ENCODE peak calls at places on chromosomes 6 and 20, in ten cellular contexts. One of them, this sample, is unnamed.

GRCh38 chr6:91754691-91755090 is 1167.8 kb upstream of the MAP3K7 start:
- DNase-seq in progenitor cell of endocrine pancreas: no peak
- DNase-seq in dermis microvascular lymphatic vessel endothelial cell: no peak
- DNase-seq in dorsolateral prefrontal cortex: no peak
- DNase-seq in SW 1271: no peak
- DNase-seq in chondrocyte: no peak
- DNase-seq in T47D: no peak
- DNase-seq in activated CD8-positive, alpha-beta memory T cell treated with anti-CD3 and anti-CD28 coated beads, Interleukin-2, amount 10 ng/mL, durations not matched to agents 7 days and 5 days: no peak
- DNase-seq in GM12878: no peak
- DNase-seq in psoas muscle: no peak
- DNase-seq in this sample: no peak

GRCh38 chr6:38239719-38240451 is 399.8 kb downstream of the BTBD9 start:
- DNase-seq in progenitor cell of endocrine pancreas: no peak
- DNase-seq in SW 1271: no peak
- DNase-seq in GM12878: no peak
- DNase-seq in psoas muscle: no peak
- DNase-seq in dorsolateral prefrontal cortex: no peak
- DNase-seq in T47D: no peak
- DNase-seq in activated CD8-positive, alpha-beta memory T cell treated with anti-CD3 and anti-CD28 coated beads, Interleukin-2, amount 10 ng/mL, durations not matched to agents 7 days and 5 days: no peak
- DNase-seq in chondrocyte: no peak
- DNase-seq in dermis microvascular lymphatic vessel endothelial cell: peak
- DNase-seq in this sample: no peak

GRCh38 chr6:144820270-144820669 is 535.1 kb downstream of the UTRN start:
- DNase-seq in dermis microvascular lymphatic vessel endothelial cell: no peak
- DNase-seq in dorsolateral prefrontal cortex: no peak
- DNase-seq in progenitor cell of endocrine pancreas: no peak
- DNase-seq in T47D: no peak
- DNase-seq in psoas muscle: no peak
- DNase-seq in chondrocyte: no peak
- DNase-seq in activated CD8-positive, alpha-beta memory T cell treated with anti-CD3 and anti-CD28 coated beads, Interleukin-2, amount 10 ng/mL, durations not matched to agents 7 days and 5 days: no peak
- DNase-seq in SW 1271: no peak
- DNase-seq in GM12878: no peak
- DNase-seq in this sample: no peak

GRCh38 chr20:11849976-11850670 is 67.6 kb upstream of the BTBD3 start:
- DNase-seq in GM12878: no peak
- DNase-seq in psoas muscle: peak
- DNase-seq in SW 1271: no peak
- DNase-seq in T47D: no peak
- DNase-seq in progenitor cell of endocrine pancreas: no peak
- DNase-seq in chondrocyte: no peak
- DNase-seq in dermis microvascular lymphatic vessel endothelial cell: no peak
- DNase-seq in dorsolateral prefrontal cortex: no peak
- DNase-seq in activated CD8-positive, alpha-beta memory T cell treated with anti-CD3 and anti-CD28 coated beads, Interleukin-2, amount 10 ng/mL, durations not matched to agents 7 days and 5 days: no peak
- DNase-seq in this sample: no peak

GRCh38 chr20:35991142-35991771 is 22.9 kb downstream of the CNBD2 start:
- DNase-seq in GM12878: no peak
- DNase-seq in dorsolateral prefrontal cortex: no peak
- DNase-seq in SW 1271: no peak
- DNase-seq in activated CD8-positive, alpha-beta memory T cell treated with anti-CD3 and anti-CD28 coated beads, Interleukin-2, amount 10 ng/mL, durations not matched to agents 7 days and 5 days: no peak
- DNase-seq in progenitor cell of endocrine pancreas: no peak
- DNase-seq in chondrocyte: no peak
- DNase-seq in dermis microvascular lymphatic vessel endothelial cell: peak
- DNase-seq in psoas muscle: no peak
- DNase-seq in T47D: peak
- DNase-seq in this sample: peak

GRCh38 chr20:16106191-16106849 is 466.9 kb downstream of the KIF16B start:
- DNase-seq in chondrocyte: no peak
- DNase-seq in progenitor cell of endocrine pancreas: no peak
- DNase-seq in psoas muscle: no peak
- DNase-seq in GM12878: no peak
- DNase-seq in T47D: no peak
- DNase-seq in activated CD8-positive, alpha-beta memory T cell treated with anti-CD3 and anti-CD28 coated beads, Interleukin-2, amount 10 ng/mL, durations not matched to agents 7 days and 5 days: no peak
- DNase-seq in SW 1271: no peak
- DNase-seq in dermis microvascular lymphatic vessel endothelial cell: no peak
- DNase-seq in dorsolateral prefrontal cortex: no peak
- DNase-seq in this sample: no peak

GRCh38 chr6:51339728-51340127 is 521.1 kb downstream of the TFAP2B start:
- DNase-seq in activated CD8-positive, alpha-beta memory T cell treated with anti-CD3 and anti-CD28 coated beads, Interleukin-2, amount 10 ng/mL, durations not matched to agents 7 days and 5 days: no peak
- DNase-seq in psoas muscle: no peak
- DNase-seq in T47D: no peak
- DNase-seq in chondrocyte: no peak
- DNase-seq in GM12878: no peak
- DNase-seq in progenitor cell of endocrine pancreas: no peak
- DNase-seq in dorsolateral prefrontal cortex: no peak
- DNase-seq in dermis microvascular lymphatic vessel endothelial cell: no peak
- DNase-seq in SW 1271: no peak
- DNase-seq in this sample: no peak

GRCh38 chr6:142602972-142603371 is 301.2 kb downstream of the ADGRG6 start:
- DNase-seq in psoas muscle: no peak
- DNase-seq in T47D: no peak
- DNase-seq in chondrocyte: no peak
- DNase-seq in dermis microvascular lymphatic vessel endothelial cell: no peak
- DNase-seq in progenitor cell of endocrine pancreas: no peak
- DNase-seq in SW 1271: no peak
- DNase-seq in activated CD8-positive, alpha-beta memory T cell treated with anti-CD3 and anti-CD28 coated beads, Interleukin-2, amount 10 ng/mL, durations not matched to agents 7 days and 5 days: no peak
- DNase-seq in GM12878: no peak
- DNase-seq in dorsolateral prefrontal cortex: no peak
- DNase-seq in this sample: no peak

GRCh38 chr20:32792316-32792715 is 27.4 kb upstream of the MAPRE1 start:
- DNase-seq in SW 1271: no peak
- DNase-seq in progenitor cell of endocrine pancreas: no peak
- DNase-seq in chondrocyte: no peak
- DNase-seq in activated CD8-positive, alpha-beta memory T cell treated with anti-CD3 and anti-CD28 coated beads, Interleukin-2, amount 10 ng/mL, durations not matched to agents 7 days and 5 days: no peak
- DNase-seq in GM12878: peak
- DNase-seq in T47D: no peak
- DNase-seq in psoas muscle: no peak
- DNase-seq in dorsolateral prefrontal cortex: no peak
- DNase-seq in dermis microvascular lymphatic vessel endothelial cell: no peak
- DNase-seq in this sample: peak

GRCh38 chr6:111113731-111114438 is 26.6 kb downstream of the SLC16A10 start:
- DNase-seq in progenitor cell of endocrine pancreas: no peak
- DNase-seq in dermis microvascular lymphatic vessel endothelial cell: no peak
- DNase-seq in psoas muscle: peak
- DNase-seq in dorsolateral prefrontal cortex: no peak
- DNase-seq in SW 1271: no peak
- DNase-seq in chondrocyte: no peak
- DNase-seq in T47D: no peak
- DNase-seq in activated CD8-positive, alpha-beta memory T cell treated with anti-CD3 and anti-CD28 coated beads, Interleukin-2, amount 10 ng/mL, durations not matched to agents 7 days and 5 days: no peak
- DNase-seq in GM12878: no peak
- DNase-seq in this sample: no peak

GRCh38 chr6:140445474-140446004 is 1071.1 kb upstream of the CITED2 start:
- DNase-seq in dermis microvascular lymphatic vessel endothelial cell: peak
- DNase-seq in T47D: no peak
- DNase-seq in psoas muscle: no peak
- DNase-seq in activated CD8-positive, alpha-beta memory T cell treated with anti-CD3 and anti-CD28 coated beads, Interleukin-2, amount 10 ng/mL, durations not matched to agents 7 days and 5 days: no peak
- DNase-seq in GM12878: no peak
- DNase-seq in progenitor cell of endocrine pancreas: no peak
- DNase-seq in SW 1271: no peak
- DNase-seq in dorsolateral prefrontal cortex: no peak
- DNase-seq in chondrocyte: no peak
- DNase-seq in this sample: no peak

This sample was measured in nephron progenitor cell.